ENCODE peak calls at places on chromosomes 13 and 19, in nine cellular contexts. A is anterior cingulate cortex; Y is NCI-H1105; D is HT1080; Q is T-helper 17 cell; U is effector memory CD8-positive, alpha-beta T cell; V is RWPE1; P is GM03348; Z is activated CD4-positive, alpha-beta memory T cell treated with anti-CD3 and anti-CD28 coated beads, Interleukin-2, amount 10 ng/mL, durations not matched to agents 7 days and 5 days. S is an unnamed sample.

GRCh38 chr13:43879323-43880181 is at the start of the genes CCDC122 and LACC1:
- DNase-seq in P (peak; percentile 94), V (peak; percentile 79), D (peak; percentile 67), A (peak; percentile 67), Y (no peak), Z (peak; percentile 78), Q (peak; percentile 73), U (peak; percentile 76), S (peak; percentile 24)

GRCh38 chr13:33676045-33676699 is 141.8 kb upstream of the RFC3 start:
- DNase-seq in D (no peak), U (no peak), P (peak; percentile 18), Z (no peak), V (no peak), Y (no peak), Q (no peak), A (no peak), S (peak; percentile 14)

GRCh38 chr13:48066310-48066989 is 28.5 kb downstream of the MED4 start:
- DNase-seq in Z (peak; percentile 50), U (no peak), P (no peak), Y (no peak), A (no peak), V (peak; percentile 67), Q (no peak), D (peak; percentile 78), S (no peak)

GRCh38 chr13:79802389-79803140 is 321.6 kb downstream of the NDFIP2 start:
- DNase-seq in D (no peak), V (no peak), Q (no peak), A (no peak), Y (no peak), Z (no peak), P (no peak), U (no peak), S (no peak)

GRCh38 chr13:43546260-43546659 is 240.5 kb downstream of the ENOX1 start:
- DNase-seq in U (no peak), V (no peak), A (no peak), P (no peak), Y (no peak), Z (no peak), D (no peak), Q (no peak), S (no peak)

GRCh38 chr13:51584731-51585191 is 499 bp downstream of the WDFY2 start:
- DNase-seq in Q (peak; percentile 55), Y (peak; percentile 29), Z (peak; percentile 77), U (peak; percentile 68), V (peak; percentile 52), P (peak; percentile 46), D (no peak), A (peak; percentile 70), S (no peak)

GRCh38 chr13:45882626-45883025 is 31.1 kb upstream of the SIAH3 start:
- DNase-seq in Y (no peak), Z (no peak), D (no peak), V (no peak), A (no peak), P (no peak), U (no peak), Q (no peak), S (no peak)

GRCh38 chr13:107209811-107210210 is 641.9 kb upstream of the ARGLU1 start:
- DNase-seq in Y (no peak), D (no peak), V (no peak), Z (no peak), U (no peak), P (no peak), A (no peak), Q (no peak), S (no peak)

GRCh38 chr13:40375522-40376171 is 290.8 kb downstream of the FOXO1 start:
- DNase-seq in Q (no peak), V (no peak), U (no peak), A (no peak), P (peak; percentile 12), Y (no peak), Z (no peak), D (no peak), S (no peak)

GRCh38 chr13:46307554-46307953 is 79.5 kb downstream of the RUBCNL start:
- DNase-seq in V (no peak), A (no peak), U (no peak), Y (no peak), Q (no peak), D (peak; percentile 61), P (no peak), Z (no peak), S (no peak)

GRCh38 chr13:30719521-30719914 is 15.8 kb upstream of the ALOX5AP start:
- DNase-seq in Q (no peak), P (no peak), Z (no peak), Y (no peak), V (no peak), U (no peak), D (no peak), A (no peak), S (no peak)

GRCh38 chr19:6687117-6687516 is 17.2 kb upstream of the TNFSF14 start:
- DNase-seq in U (no peak), A (no peak), D (no peak), V (no peak), P (no peak), Y (no peak), Z (no peak), Q (no peak), S (no peak)

GRCh38 chr13:108496364-108497215 is 132.8 kb upstream of the MYO16 start:
- DNase-seq in Q (no peak), Y (no peak), P (peak; percentile 4), U (no peak), V (no peak), Z (no peak), D (no peak), A (no peak), S (no peak)

GRCh38 chr19:10929402-10929794 is 787 bp downstream of the TIMM29 start:
- DNase-seq in Z (no peak), Q (no peak), D (no peak), A (no peak), Y (no peak), P (no peak), V (no peak), U (no peak), S (no peak)

GRCh38 chr19:17530586-17530985 is 19.1 kb downstream of the PGLS start:
- DNase-seq in Y (no peak), U (no peak), D (no peak), Q (no peak), V (no peak), A (no peak), Z (no peak), P (no peak), S (no peak)

GRCh38 chr19:41575998-41576397 is at the start of gene CEACAM21:
- DNase-seq in Y (no peak), V (no peak), P (no peak), Q (no peak), Z (peak; percentile 74), A (no peak), U (peak; percentile 14), D (no peak), S (peak; percentile 20)

GRCh38 chr19:1862424-1863307 is 713 bp downstream of the KLF16 start:
- DNase-seq in Q (peak; percentile 69), U (peak; percentile 62), Z (peak; percentile 57), A (no peak), Y (peak; percentile 28), V (no peak), P (peak; percentile 86), D (no peak), S (no peak)

GRCh38 chr19:3784607-3785463 is 1.3 kb downstream of the MATK start:
- DNase-seq in A (no peak), Z (no peak), U (no peak), V (peak; percentile 64), D (no peak), P (no peak), Y (no peak), Q (no peak), S (no peak)

GRCh38 chr19:54206831-54207177 is 6.1 kb downstream of the RPS9 start:
- DNase-seq in P (no peak), D (no peak), Q (no peak), U (no peak), Z (no peak), A (no peak), Y (no peak), V (no peak), S (no peak)

GRCh38 chr19:37932985-37933953 is 26.3 kb downstream of the SIPA1L3 start:
- DNase-seq in U (no peak), V (peak; percentile 79), Z (no peak), D (peak; percentile 86), P (peak; percentile 36), Y (no peak), Q (no peak), A (no peak), S (no peak)

GRCh38 chr13:32045963-32046785 is 14.6 kb downstream of the FRY start:
- DNase-seq in Y (no peak), U (no peak), Z (no peak), P (peak; percentile 26), V (no peak), A (no peak), Q (no peak), D (peak; percentile 18), S (peak; percentile 53)

GRCh38 chr13:39417643-39418042 is 185.3 kb downstream of the LHFPL6 start:
- DNase-seq in U (no peak), Y (no peak), Q (no peak), A (no peak), Z (no peak), V (peak; percentile 8), D (peak; percentile 84), P (peak; percentile 24), S (peak; percentile 53)

GRCh38 chr13:97274782-97275252 is 52.7 kb downstream of the MBNL2 start:
- DNase-seq in Q (no peak), P (peak; percentile 57), U (no peak), V (peak; percentile 46), Y (no peak), Z (no peak), D (peak; percentile 56), A (no peak), S (no peak)

GRCh38 chr13:71252191-71252704 is 614.8 kb downstream of the DACH1 start:
- DNase-seq in A (no peak), Z (no peak), P (no peak), D (no peak), Y (no peak), U (no peak), Q (no peak), V (no peak), S (no peak)

GRCh38 chr13:38670627-38671026 is 16.2 kb upstream of the FREM2 start:
- DNase-seq in P (peak; percentile 11), Z (no peak), A (no peak), D (peak; percentile 38), U (no peak), V (no peak), Q (no peak), Y (no peak), S (no peak)

GRCh38 chr19:39166571-39167391 is 30.0 kb upstream of the NCCRP1 start:
- DNase-seq in A (no peak), Z (no peak), Q (no peak), V (peak; percentile 73), D (no peak), Y (no peak), P (no peak), U (no peak), S (no peak)

GRCh38 chr13:110015253-110015652 is 228.9 kb upstream of the IRS2 start:
- DNase-seq in A (no peak), Y (peak; percentile 91), D (peak; percentile 50), P (no peak), Q (no peak), V (peak; percentile 38), Z (no peak), U (no peak), S (no peak)

GRCh38 chr19:46144756-46145155 is 3.3 kb upstream of the IGFL2 start:
- DNase-seq in D (no peak), Q (no peak), U (no peak), A (no peak), Y (no peak), V (no peak), P (no peak), Z (no peak), S (no peak)

GRCh38 chr19:42420055-42420544 is 7.1 kb downstream of the LIPE start:
- DNase-seq in D (peak; percentile 48), P (peak; percentile 59), Q (peak; percentile 65), Y (no peak), V (peak; percentile 71), U (peak; percentile 73), Z (peak; percentile 85), A (no peak), S (peak; percentile 60)

GRCh38 chr13:43984292-43984691 is 104.6 kb downstream of the LACC1 start:
- DNase-seq in Y (no peak), V (no peak), D (no peak), A (no peak), Q (no peak), P (no peak), Z (no peak), U (no peak), S (no peak)

GRCh38 chr19:14375582-14376291 is 5.5 kb upstream of the ADGRE5 start:
- DNase-seq in V (no peak), Y (no peak), Q (no peak), A (no peak), D (no peak), U (no peak), P (peak; percentile 50), Z (no peak), S (no peak)

S was measured in COLO829.